ENCODE peak calls at places on chromosomes 1 and 21, in ten cellular contexts. V is NCI-H226, R is SW480, K is fibroblast of the conjunctiva, Q is occipital lobe, Z is NCI-H1105 treated with DMSO at 0.1 percent for 48 hours, L is PC-3, X is sciatic nerve, J is hypothalamus, S is colonic mucosa. W is an unnamed sample.

GRCh38 chr1:54153548-54154439 is 994 bp upstream of the CDCP2 start:
- DNase-seq in V (peak; percentile 67), R (no peak), K (peak; percentile 33), Q (no peak), Z (no peak), L (peak; percentile 63), X (peak; percentile 67), J (no peak), S (peak; percentile 79), W (no peak)

GRCh38 chr21:38388219-38388618 is 110.1 kb downstream of the ERG start:
- DNase-seq in V (no peak), R (no peak), K (no peak), Q (no peak), Z (no peak), L (no peak), X (no peak), J (no peak), S (no peak), W (no peak)

GRCh38 chr1:220013497-220013896 is 32.8 kb downstream of the EPRS1 start:
- DNase-seq in V (no peak), R (no peak), K (peak; percentile 9), Q (peak; percentile 6), Z (no peak), L (no peak), X (no peak), J (no peak), S (no peak), W (no peak)

GRCh38 chr1:78619446-78619802 is 824 bp upstream of the IFI44L start:
- DNase-seq in V (no peak), R (no peak), K (peak; percentile 8), Q (no peak), Z (no peak), L (no peak), X (no peak), J (no peak), S (no peak), W (no peak)

GRCh38 chr1:32247983-32248889 is 1.2 kb downstream of the FAM167B start:
- DNase-seq in V (peak; percentile 80), R (peak; percentile 62), K (no peak), Q (peak; percentile 31), Z (peak; percentile 78), L (peak; percentile 69), X (peak; percentile 86), J (no peak), S (peak; percentile 93), W (peak; percentile 11)

GRCh38 chr1:15128520-15129313 is 24.8 kb upstream of the TMEM51 start:
- DNase-seq in V (peak; percentile 60), R (peak; percentile 69), K (peak; percentile 53), Q (no peak), Z (peak; percentile 40), L (peak; percentile 87), X (peak; percentile 84), J (peak; percentile 14), S (peak; percentile 80), W (peak; percentile 18)

GRCh38 chr1:151157067-151157531 is 650 bp downstream of the TNFAIP8L2 start:
- DNase-seq in V (no peak), R (no peak), K (no peak), Q (no peak), Z (no peak), L (no peak), X (no peak), J (peak; percentile 19), S (no peak), W (no peak)

GRCh38 chr1:66563094-66563800 is 29.3 kb downstream of the SGIP1 start:
- DNase-seq in V (peak; percentile 72), R (peak; percentile 48), K (peak; percentile 92), Q (no peak), Z (no peak), L (peak; percentile 58), X (no peak), J (no peak), S (no peak), W (no peak)

GRCh38 chr1:57788333-57788732 is 364.5 kb upstream of the DAB1 start:
- DNase-seq in V (no peak), R (peak; percentile 8), K (no peak), Q (no peak), Z (no peak), L (no peak), X (no peak), J (no peak), S (no peak), W (no peak)

GRCh38 chr1:42658880-42659337 is 686 bp downstream of the PPIH start:
- DNase-seq in V (no peak), R (peak; percentile 35), K (no peak), Q (no peak), Z (no peak), L (no peak), X (no peak), J (no peak), S (no peak), W (no peak)

GRCh38 chr1:219304227-219305226 is 130.8 kb downstream of the LYPLAL1 start:
- DNase-seq in V (peak; percentile 59), R (peak; percentile 34), K (no peak), Q (no peak), Z (peak; percentile 19), L (peak; percentile 99), X (no peak), J (no peak), S (no peak), W (no peak)

GRCh38 chr1:153976819-153977249 is 640 bp downstream of the JTB start:
- DNase-seq in V (no peak), R (no peak), K (no peak), Q (no peak), Z (no peak), L (no peak), X (no peak), J (no peak), S (no peak), W (peak; percentile 50)

GRCh38 chr21:46191257-46191685 is 7.0 kb upstream of the SPATC1L start:
- DNase-seq in V (peak; percentile 42), R (no peak), K (peak; percentile 58), Q (no peak), Z (no peak), L (peak; percentile 35), X (peak; percentile 47), J (no peak), S (peak; percentile 18), W (no peak)

GRCh38 chr1:36651176-36651910 is 168.6 kb upstream of the CSF3R start:
- DNase-seq in V (no peak), R (no peak), K (no peak), Q (no peak), Z (no peak), L (no peak), X (no peak), J (no peak), S (no peak), W (no peak)

GRCh38 chr1:42970143-42970542 is 11.5 kb upstream of the SLC2A1 start:
- DNase-seq in V (no peak), R (no peak), K (no peak), Q (no peak), Z (no peak), L (no peak), X (no peak), J (no peak), S (no peak), W (no peak)

GRCh38 chr1:46461017-46461808 is 28.4 kb upstream of the DMBX1 start:
- DNase-seq in V (no peak), R (no peak), K (no peak), Q (no peak), Z (no peak), L (no peak), X (no peak), J (no peak), S (no peak), W (no peak)

GRCh38 chr1:17849216-17849615 is 94.1 kb downstream of the ACTL8 start:
- DNase-seq in V (no peak), R (no peak), K (no peak), Q (no peak), Z (no peak), L (peak; percentile 34), X (no peak), J (no peak), S (no peak), W (no peak)

GRCh38 chr21:32448803-32449594 is 36.5 kb downstream of the EVA1C start:
- DNase-seq in V (no peak), R (peak; percentile 30), K (no peak), Q (no peak), Z (no peak), L (no peak), X (no peak), J (no peak), S (no peak), W (no peak)

GRCh38 chr1:47468759-47469404 is 31.0 kb downstream of the FOXD2 start:
- DNase-seq in V (no peak), R (no peak), K (no peak), Q (no peak), Z (no peak), L (no peak), X (no peak), J (no peak), S (no peak), W (no peak)

GRCh38 chr21:29656504-29657227 is 283.1 kb downstream of the GRIK1 start:
- DNase-seq in V (peak; percentile 51), R (peak; percentile 57), K (no peak), Q (no peak), Z (no peak), L (peak; percentile 54), X (no peak), J (no peak), S (no peak), W (no peak)

GRCh38 chr21:44761011-44761729 is 40.5 kb downstream of the UBE2G2 start:
- DNase-seq in V (no peak), R (peak; percentile 87), K (no peak), Q (no peak), Z (peak; percentile 31), L (peak; percentile 39), X (no peak), J (no peak), S (peak; percentile 54), W (no peak)

GRCh38 chr21:15775291-15775690 is 45.5 kb downstream of the USP25 start:
- DNase-seq in V (peak; percentile 8), R (no peak), K (no peak), Q (no peak), Z (no peak), L (no peak), X (no peak), J (no peak), S (no peak), W (no peak)

GRCh38 chr1:234598974-234599616 is 10.9 kb downstream of the IRF2BP2 start:
- DNase-seq in V (no peak), R (no peak), K (no peak), Q (no peak), Z (no peak), L (no peak), X (no peak), J (no peak), S (no peak), W (no peak)

GRCh38 chr1:112841825-112842224 is 114.2 kb downstream of the SLC16A1 start:
- DNase-seq in V (no peak), R (no peak), K (no peak), Q (no peak), Z (no peak), L (no peak), X (no peak), J (no peak), S (no peak), W (no peak)

GRCh38 chr1:205360891-205361290 is 4.2 kb upstream of the KLHDC8A start:
- DNase-seq in V (no peak), R (no peak), K (no peak), Q (no peak), Z (no peak), L (no peak), X (no peak), J (no peak), S (no peak), W (no peak)

GRCh38 chr1:163824490-163824889 is 502.7 kb downstream of the NUF2 start:
- DNase-seq in V (no peak), R (no peak), K (no peak), Q (no peak), Z (no peak), L (no peak), X (no peak), J (no peak), S (no peak), W (no peak)

GRCh38 chr1:160284220-160284781 is 632 bp downstream of the PEX19 start:
- DNase-seq in V (peak; percentile 35), R (peak; percentile 18), K (peak; percentile 75), Q (no peak), Z (peak; percentile 6), L (peak; percentile 74), X (no peak), J (no peak), S (peak; percentile 19), W (no peak)

GRCh38 chr1:218488531-218488930 is 143.4 kb downstream of the TGFB2 start:
- DNase-seq in V (no peak), R (no peak), K (no peak), Q (no peak), Z (no peak), L (peak; percentile 57), X (no peak), J (no peak), S (no peak), W (no peak)

W was measured in caudate nucleus.